ENCODE peak calls at places on chromosomes 1 and 21, in five cellular contexts. F, T, Q, B and A are unnamed samples.

GRCh38 chr1:114238066-114238465 is 84.4 kb upstream of the SYT6 start:
- DNase-seq in T (no peak), Q (no peak), B (no peak), F (no peak), A (no peak)

GRCh38 chr1:57897581-57897980 is 473.7 kb upstream of the DAB1 start:
- DNase-seq in F (no peak), Q (no peak), B (no peak), T (peak), A (no peak)

GRCh38 chr21:34156957-34157356 is 83.6 kb downstream of the MRPS6 start:
- DNase-seq in B (no peak), T (no peak), Q (peak), F (no peak), A (no peak)

GRCh38 chr1:21935393-21935804 is 1.7 kb downstream of the HSPG2 start:
- DNase-seq in Q (no peak), F (no peak), T (no peak), B (no peak), A (no peak)

GRCh38 chr1:208807446-208808117 is 563.4 kb upstream of the PLXNA2 start:
- DNase-seq in Q (no peak), B (no peak), T (no peak), F (no peak), A (no peak)

GRCh38 chr1:19735419-19736127 is 64.1 kb downstream of the TMCO4 start:
- DNase-seq in Q (peak), T (no peak), F (no peak), B (peak), A (peak)

GRCh38 chr1:115839706-115840095 is 1.2 kb downstream of the NHLH2 start:
- DNase-seq in T (no peak), Q (no peak), B (no peak), F (no peak), A (no peak)

GRCh38 chr21:15874610-15875009 is 144.8 kb downstream of the USP25 start:
- DNase-seq in B (no peak), F (no peak), Q (no peak), T (no peak), A (no peak)

GRCh38 chr1:197519741-197520334 is 251.8 kb downstream of the CRB1 start:
- DNase-seq in Q (no peak), T (peak), F (no peak), B (no peak), A (no peak)

GRCh38 chr1:156060937-156061636 is at the start of gene RAB25:
- DNase-seq in B (no peak), Q (no peak), F (no peak), T (peak), A (no peak)

GRCh38 chr1:191290441-191290840 is 812.8 kb upstream of the BRINP3 start:
- DNase-seq in Q (no peak), B (no peak), F (no peak), T (peak), A (no peak)

GRCh38 chr1:190474587-190475305 is 2.9 kb downstream of the BRINP3 start:
- DNase-seq in Q (no peak), F (no peak), B (no peak), T (peak), A (no peak)

GRCh38 chr1:210882414-210883221 is 251.3 kb downstream of the KCNH1 start:
- DNase-seq in T (no peak), F (no peak), Q (no peak), B (no peak), A (no peak)

GRCh38 chr1:7247158-7247557 is 461.9 kb downstream of the CAMTA1 start:
- DNase-seq in F (no peak), T (no peak), Q (no peak), B (no peak), A (no peak)

GRCh38 chr1:91792393-91793032 is 93.4 kb downstream of the TGFBR3 start:
- DNase-seq in Q (peak), T (peak), B (no peak), F (no peak), A (no peak)

GRCh38 chr21:28431022-28431421 is 561.7 kb downstream of the LTN1 start:
- DNase-seq in Q (no peak), T (no peak), B (no peak), F (no peak), A (no peak)

GRCh38 chr21:42164064-42164789 is 54.7 kb upstream of the ABCG1 start:
- DNase-seq in F (peak), T (peak), Q (peak), B (no peak), A (no peak)

GRCh38 chr21:40793057-40793456 is 53.9 kb downstream of the DSCAM start:
- DNase-seq in B (no peak), F (no peak), Q (no peak), T (no peak), A (no peak)

GRCh38 chr1:116571215-116571919 is 541 bp upstream of the CD58 start:
- DNase-seq in B (no peak), T (peak), F (no peak), Q (no peak), A (no peak)

GRCh38 chr1:17434591-17434990 is 4.9 kb downstream of the RCC2 start:
- DNase-seq in F (no peak), Q (no peak), T (peak), B (no peak), A (no peak)

GRCh38 chr1:220385158-220385557 is 112.9 kb upstream of the RAB3GAP2 start:
- DNase-seq in T (no peak), F (no peak), B (no peak), Q (no peak), A (no peak)

GRCh38 chr1:65175171-65176070 is 27.4 kb downstream of the AK4 start:
- DNase-seq in Q (no peak), F (no peak), B (no peak), T (peak), A (no peak)

GRCh38 chr1:85058311-85058710 is 10.0 kb upstream of the MCOLN3 start:
- DNase-seq in F (no peak), B (no peak), Q (no peak), T (no peak), A (no peak)

GRCh38 chr1:111992396-111992985 is 3.0 kb upstream of the KCND3 start:
- DNase-seq in T (no peak), B (no peak), Q (no peak), F (no peak), A (no peak)

GRCh38 chr21:28742527-28742926 is 250.2 kb downstream of the LTN1 start:
- DNase-seq in F (no peak), T (no peak), Q (no peak), B (no peak), A (no peak)

GRCh38 chr21:36910581-36911307 is 55.7 kb downstream of the HLCS start:
- DNase-seq in Q (no peak), T (no peak), F (no peak), B (peak), A (peak)

GRCh38 chr1:193176113-193176512 is 10.3 kb downstream of the B3GALT2 start:
- DNase-seq in B (no peak), F (no peak), Q (no peak), T (no peak), A (no peak)

GRCh38 chr1:226639631-226640061 is 91.1 kb downstream of the STUM start:
- DNase-seq in Q (no peak), B (no peak), F (no peak), T (no peak), A (no peak)

GRCh38 chr21:15249285-15249993 is 184.6 kb upstream of the NRIP1 start:
- DNase-seq in Q (no peak), T (no peak), B (no peak), F (no peak), A (no peak)

GRCh38 chr1:53585565-53585964 is 126.4 kb downstream of the DMRTB1 start:
- DNase-seq in F (no peak), B (no peak), Q (no peak), T (no peak), A (no peak)

GRCh38 chr21:42123509-42123908 is 52.4 kb downstream of the UMODL1 start:
- DNase-seq in Q (no peak), B (no peak), F (no peak), T (no peak), A (no peak)

GRCh38 chr1:66368261-66368660 is 165.7 kb upstream of the SGIP1 start:
- DNase-seq in F (no peak), B (no peak), Q (no peak), T (no peak), A (no peak)

GRCh38 chr21:28832013-28832714 is 160.5 kb downstream of the LTN1 start:
- DNase-seq in Q (no peak), B (no peak), T (no peak), F (no peak), A (no peak)

GRCh38 chr1:209641216-209642181 is 10.7 kb downstream of the LAMB3 start:
- DNase-seq in F (no peak), T (no peak), B (no peak), Q (peak), A (no peak)

GRCh38 chr21:43717166-43717853 is 1.6 kb upstream of the PDXK start:
- DNase-seq in Q (no peak), B (no peak), F (no peak), T (no peak), A (no peak)

GRCh38 chr21:43719748-43720538 is 1.0 kb downstream of the PDXK start:
- DNase-seq in Q (peak), T (no peak), B (no peak), F (no peak), A (no peak)

GRCh38 chr21:43717967-43718871 is 710 bp upstream of the PDXK start:
- DNase-seq in F (no peak), Q (no peak), B (no peak), T (peak), A (no peak)

GRCh38 chr21:43720539-43721224 is 1.8 kb downstream of the PDXK start:
- DNase-seq in F (no peak), B (no peak), Q (no peak), T (no peak), A (no peak)

GRCh38 chr21:43718872-43719747 is at the start of gene PDXK:
- DNase-seq in B (no peak), F (peak), Q (peak), T (peak), A (peak)
- TF ChIP-seq CTCF in B (no peak), F (no peak), Q (no peak), T (peak), A (no peak)

GRCh38 chr1:87985071-87985470 is 656.4 kb downstream of the LMO4 start:
- DNase-seq in B (no peak), F (no peak), Q (no peak), T (no peak), A (no peak)
- TF ChIP-seq CTCF in B (no peak), F (no peak), Q (no peak), T (no peak), A (no peak)

GRCh38 chr1:56188216-56188615 is 391.1 kb downstream of the PLPP3 start:
- DNase-seq in T (no peak), Q (no peak), B (no peak), F (no peak), A (no peak)

GRCh38 chr1:56190975-56191768 is 388.2 kb downstream of the PLPP3 start:
- DNase-seq in Q (no peak), T (no peak), F (no peak), B (no peak), A (peak)

GRCh38 chr1:56189454-56189853 is 389.9 kb downstream of the PLPP3 start:
- DNase-seq in T (no peak), B (no peak), F (no peak), Q (no peak), A (no peak)

GRCh38 chr1:56188855-56189254 is 390.5 kb downstream of the PLPP3 start:
- DNase-seq in Q (no peak), T (peak), F (no peak), B (no peak), A (no peak)

GRCh38 chr1:56189946-56190920 is 389.1 kb downstream of the PLPP3 start:
- DNase-seq in F (peak), Q (no peak), B (no peak), T (peak), A (no peak)
- TF ChIP-seq CTCF in F (peak), Q (peak), B (peak), T (peak), A (peak)

GRCh38 chr1:14553711-14554110 is 44.8 kb upstream of the KAZN start:
- DNase-seq in B (no peak), F (no peak), T (no peak), Q (no peak), A (no peak)

GRCh38 chr1:14552246-14552970 is 46.1 kb upstream of the KAZN start:
- DNase-seq in T (no peak), B (no peak), F (no peak), Q (no peak), A (no peak)

GRCh38 chr1:14545422-14546025 is 53.0 kb upstream of the KAZN start:
- DNase-seq in Q (no peak), B (no peak), F (no peak), T (no peak), A (no peak)

GRCh38 chr1:14549897-14550635 is 48.4 kb upstream of the KAZN start:
- DNase-seq in Q (no peak), T (peak), B (no peak), F (no peak), A (no peak)
- TF ChIP-seq CTCF in Q (no peak), T (no peak), B (no peak), F (no peak), A (no peak)

GRCh38 chr1:154938604-154939399 is 2.3 kb upstream of the PMVK start:
- DNase-seq in B (no peak), Q (peak), T (no peak), F (no peak), A (no peak)

GRCh38 chr1:154937988-154938386 is 1.5 kb upstream of the PMVK start:
- DNase-seq in F (no peak), B (no peak), T (no peak), Q (no peak), A (no peak)

GRCh38 chr1:154936416-154937050 is at the start of gene PMVK:
- DNase-seq in B (peak), F (peak), T (peak), Q (peak), A (peak)

GRCh38 chr1:154935749-154936415 is 637 bp downstream of the PMVK start:
- DNase-seq in T (no peak), F (no peak), Q (no peak), B (no peak), A (no peak)

DNA sequence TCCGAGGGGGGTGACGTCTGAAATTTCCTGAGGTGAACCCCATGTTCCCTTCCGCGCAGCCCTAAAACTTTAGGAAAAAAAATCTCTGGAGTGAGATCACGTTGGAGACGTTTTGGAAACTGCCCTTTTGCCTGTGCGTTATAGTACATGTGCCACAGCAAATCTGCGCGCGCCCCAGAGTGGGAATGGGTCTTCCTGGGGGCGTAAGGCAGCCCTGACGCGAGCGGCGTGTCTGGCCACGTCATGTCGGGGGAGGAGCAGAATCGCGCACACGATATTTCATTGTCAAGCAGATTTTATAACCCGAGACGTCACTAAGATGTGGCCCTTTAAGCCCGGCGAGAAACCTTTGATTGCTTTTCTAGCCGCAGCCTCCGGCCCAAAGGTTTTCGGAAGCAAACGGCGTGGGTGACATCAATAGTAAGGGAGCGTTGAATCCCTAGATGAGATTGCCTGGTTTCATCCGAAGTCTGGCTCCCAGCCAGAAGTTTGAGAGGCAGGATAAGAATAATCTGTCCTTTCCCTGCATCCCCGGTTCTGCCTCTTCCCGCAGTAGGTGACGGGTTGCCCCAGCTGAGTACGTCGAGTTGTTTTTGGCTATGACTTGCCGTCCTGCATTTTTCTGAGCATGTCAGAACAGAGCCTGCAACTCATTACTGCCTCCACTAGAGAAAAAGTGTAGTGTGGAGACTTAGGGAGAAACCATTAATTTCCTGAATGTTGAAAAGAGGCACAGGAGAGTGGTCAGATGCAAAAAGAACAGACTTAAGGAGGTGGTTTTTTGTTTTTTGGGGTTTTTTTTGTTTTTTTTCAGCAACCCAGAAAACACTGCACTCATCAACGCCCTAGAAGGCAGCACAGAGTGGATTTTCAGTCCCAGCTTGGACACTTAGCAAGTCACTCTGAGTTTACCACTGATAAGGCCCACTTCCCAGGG is 800 bp upstream of the PMVK start:
- DNase-seq in T (peak), Q (peak), B (peak), F (no peak), A (peak)
- TF ChIP-seq CTCF in T (no peak), Q (no peak), B (peak), F (peak), A (peak)

DNA sequence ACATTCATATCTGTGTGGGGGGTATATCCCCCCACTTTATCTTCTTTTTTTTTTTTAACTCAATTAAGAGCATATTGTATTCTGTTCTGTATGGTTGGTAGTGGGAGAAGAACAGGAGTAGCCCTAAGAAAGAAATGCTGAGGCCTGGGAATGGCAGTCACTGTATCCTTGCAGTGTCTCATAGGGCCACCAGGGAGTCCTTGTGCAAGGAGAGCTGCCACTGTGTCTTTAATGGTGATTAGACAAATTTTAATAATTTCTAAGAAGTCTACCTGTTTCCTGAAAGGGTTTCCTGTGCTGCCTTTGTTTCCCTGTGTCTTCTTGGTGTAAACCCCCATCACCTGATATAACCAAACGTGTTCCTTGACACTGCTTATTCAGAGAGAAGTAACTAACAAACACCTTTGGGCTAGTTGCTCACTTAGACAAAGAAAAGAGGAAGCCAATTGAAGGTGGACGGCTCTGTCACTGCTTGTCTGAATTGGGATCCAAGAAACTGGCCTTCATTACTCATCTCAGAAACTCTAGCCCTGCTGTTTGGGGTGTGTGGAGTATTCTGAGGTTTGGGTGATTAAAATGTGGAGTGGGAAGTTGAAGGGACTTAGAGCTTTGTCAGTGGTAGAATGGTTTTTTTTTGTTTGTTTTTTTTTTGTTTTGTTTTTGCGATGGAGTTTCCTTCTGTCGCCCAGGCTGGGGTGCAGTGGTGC is 15.2 kb downstream of the GIPC2 start:
- DNase-seq in T (peak), F (no peak), B (no peak), Q (no peak), A (no peak)
- TF ChIP-seq CTCF in T (no peak), F (peak), B (no peak), Q (no peak), A (no peak)

GRCh38 chr1:168585191-168585590 is 8.8 kb downstream of the XCL1 start:
- DNase-seq in T (no peak), Q (no peak), B (no peak), F (no peak), A (no peak)

GRCh38 chr1:168582690-168583325 is 6.4 kb downstream of the XCL1 start:
- DNase-seq in F (no peak), Q (no peak), B (no peak), T (no peak), A (peak)

GRCh38 chr1:168583571-168583970 is 7.2 kb downstream of the XCL1 start:
- DNase-seq in F (no peak), Q (no peak), T (no peak), B (no peak), A (no peak)

GRCh38 chr1:168589136-168589535 is 12.7 kb downstream of the XCL1 start:
- DNase-seq in T (no peak), Q (no peak), B (no peak), F (no peak), A (no peak)

GRCh38 chr1:168585937-168586336 is 9.5 kb downstream of the XCL1 start:
- DNase-seq in B (no peak), Q (no peak), F (no peak), T (no peak), A (no peak)
- TF ChIP-seq CTCF in B (no peak), Q (no peak), F (no peak), T (no peak), A (no peak)

GRCh38 chr1:153659656-153660055 is 1.2 kb downstream of the SNAPIN start:
- DNase-seq in T (no peak), F (no peak), Q (no peak), B (no peak), A (no peak)

GRCh38 chr1:153655333-153655732 is 3.2 kb upstream of the SNAPIN start:
- DNase-seq in Q (no peak), F (no peak), T (no peak), B (no peak), A (no peak)

GRCh38 chr1:153659175-153659534 is 652 bp downstream of the SNAPIN start:
- DNase-seq in F (no peak), Q (no peak), T (no peak), B (no peak), A (no peak)

GRCh38 chr1:153661111-153661708 is 2.7 kb downstream of the SNAPIN start:
- DNase-seq in F (no peak), T (peak), Q (no peak), B (no peak), A (no peak)

GRCh38 chr1:153658400-153659174 is at the start of gene SNAPIN:
- DNase-seq in Q (peak), B (peak), F (peak), T (peak), A (peak)
- TF ChIP-seq CTCF in Q (peak), B (no peak), F (peak), T (no peak), A (peak)

GRCh38 chr21:44951186-44951915 is 11.5 kb downstream of the SLX9 start:
- DNase-seq in B (no peak), F (no peak), T (no peak), Q (no peak), A (no peak)
- TF ChIP-seq CTCF in B (no peak), F (no peak), T (no peak), Q (no peak), A (no peak)